ENCODE peak calls at places on chromosomes 1 and 21, in six cellular contexts. T, R, E, V, P and J are unnamed samples.

GRCh38 chr1:152162826-152163463 is 3.9 kb upstream of the RPTN start:
- DNase-seq in P (no peak), T (no peak), V (no peak), R (peak; percentile 85), E (peak; percentile 58), J (no peak)

GRCh38 chr1:227941509-227942020 is 6.2 kb downstream of the WNT9A start:
- DNase-seq in T (peak; percentile 84), V (no peak), R (no peak), P (peak; percentile 67), E (no peak), J (no peak)

GRCh38 chr1:1906185-1907097 is 8.6 kb upstream of the CALML6 start:
- DNase-seq in T (peak; percentile 96), P (peak; percentile 89), R (peak; percentile 94), E (peak; percentile 81), V (peak; percentile 88), J (peak; percentile 83)

GRCh38 chr1:30903343-30904034 is 5.1 kb downstream of the SDC3 start:
- DNase-seq in E (no peak), V (no peak), R (peak; percentile 43), P (no peak), T (no peak), J (no peak)

GRCh38 chr1:167022384-167022783 is 33.3 kb downstream of the MAEL start:
- DNase-seq in R (no peak), E (no peak), P (no peak), V (no peak), T (no peak), J (no peak)

GRCh38 chr1:8666394-8667167 is 150.9 kb downstream of the RERE start:
- DNase-seq in E (peak; percentile 66), V (no peak), T (no peak), P (no peak), R (peak; percentile 47), J (no peak)

GRCh38 chr1:181114574-181115366 is 26.3 kb downstream of the IER5 start:
- DNase-seq in E (no peak), P (no peak), T (no peak), R (peak; percentile 11), V (no peak), J (no peak)

GRCh38 chr1:208420021-208420420 is 175.8 kb upstream of the PLXNA2 start:
- DNase-seq in E (no peak), R (no peak), P (no peak), T (no peak), V (no peak), J (no peak)

GRCh38 chr1:5771788-5772187 is 220.4 kb downstream of the NPHP4 start:
- DNase-seq in E (no peak), R (no peak), V (no peak), P (no peak), T (no peak), J (no peak)

GRCh38 chr1:228515200-228515834 is 28.1 kb downstream of the RNF187 start:
- DNase-seq in V (no peak), E (peak; percentile 67), R (peak; percentile 74), P (no peak), T (peak; percentile 69), J (peak; percentile 61)

GRCh38 chr1:52364235-52364839 is 1.7 kb downstream of the CC2D1B start:
- DNase-seq in V (no peak), R (no peak), P (peak; percentile 38), T (peak; percentile 80), E (no peak), J (no peak)

GRCh38 chr1:46188295-46189030 is 9.8 kb downstream of the POMGNT1 start:
- DNase-seq in V (no peak), R (peak; percentile 83), P (no peak), E (no peak), T (no peak), J (no peak)

GRCh38 chr1:37342736-37343135 is 131.6 kb upstream of the ZC3H12A start:
- DNase-seq in E (no peak), T (no peak), R (no peak), P (no peak), V (no peak), J (no peak)

GRCh38 chr1:121586369-121587229 is 401.8 kb downstream of the SRGAP2C start:
- DNase-seq in P (peak; percentile 74), V (no peak), T (no peak), R (no peak), E (no peak), J (no peak)

GRCh38 chr1:17170571-17170970 is 34.4 kb upstream of the PADI1 start:
- DNase-seq in P (no peak), T (no peak), R (peak; percentile 60), V (no peak), E (peak; percentile 52), J (no peak)

GRCh38 chr1:37919277-37919676 is 27.6 kb downstream of the INPP5B start:
- DNase-seq in E (no peak), R (peak; percentile 29), V (no peak), P (peak; percentile 45), T (no peak), J (no peak)

GRCh38 chr1:8356256-8357209 is 38.6 kb downstream of the SLC45A1 start:
- DNase-seq in P (no peak), V (no peak), E (no peak), R (no peak), T (peak; percentile 70), J (no peak)

GRCh38 chr1:244672961-244673695 is 20.2 kb downstream of the DESI2 start:
- DNase-seq in V (peak; percentile 44), T (no peak), P (no peak), E (peak; percentile 34), R (peak; percentile 64), J (no peak)

GRCh38 chr21:42080788-42081083 is 9.6 kb downstream of the UMODL1 start:
- DNase-seq in E (peak; percentile 78), V (no peak), P (no peak), T (no peak), R (peak; percentile 95), J (no peak)

GRCh38 chr1:209689484-209689883 is 14.3 kb downstream of the G0S2 start:
- DNase-seq in R (no peak), E (no peak), V (no peak), T (no peak), P (no peak), J (no peak)

GRCh38 chr1:209686319-209686718 is 11.1 kb downstream of the G0S2 start:
- DNase-seq in P (no peak), E (no peak), R (no peak), T (no peak), V (no peak), J (no peak)

GRCh38 chr1:209685835-209686234 is 10.6 kb downstream of the G0S2 start:
- DNase-seq in R (no peak), V (no peak), T (no peak), E (no peak), P (peak; percentile 33), J (no peak)

GRCh38 chr1:209692296-209692695 is 12.3 kb upstream of the HSD11B1 start:
- DNase-seq in R (no peak), E (no peak), T (no peak), P (no peak), V (no peak), J (no peak)

GRCh38 chr1:209688746-209689234 is 13.6 kb downstream of the G0S2 start:
- DNase-seq in R (no peak), V (no peak), P (no peak), T (no peak), E (peak; percentile 84), J (no peak)
- TF ChIP-seq CTCF in R (no peak), V (no peak), P (no peak), T (no peak), E (no peak), J (no peak)

GRCh38 chr1:66227966-66228365 is 306.0 kb upstream of the SGIP1 start:
- DNase-seq in P (no peak), V (no peak), R (no peak), T (no peak), E (no peak), J (no peak)
- TF ChIP-seq CTCF in P (no peak), V (no peak), R (no peak), T (no peak), E (no peak), J (no peak)

GRCh38 chr1:172581273-172581672 is 48.3 kb downstream of the SUCO start:
- DNase-seq in V (no peak), R (no peak), P (no peak), T (no peak), E (no peak), J (no peak)

GRCh38 chr1:172585861-172586260 is 52.9 kb downstream of the SUCO start:
- DNase-seq in E (no peak), R (no peak), T (no peak), P (no peak), V (no peak), J (no peak)

GRCh38 chr1:172585348-172585747 is 52.4 kb downstream of the SUCO start:
- DNase-seq in E (peak; percentile 71), R (peak; percentile 43), V (no peak), T (no peak), P (no peak), J (no peak)

GRCh38 chr1:172581779-172582178 is 48.8 kb downstream of the SUCO start:
- DNase-seq in R (peak; percentile 24), P (no peak), V (no peak), T (no peak), E (peak; percentile 72), J (no peak)

DNA sequence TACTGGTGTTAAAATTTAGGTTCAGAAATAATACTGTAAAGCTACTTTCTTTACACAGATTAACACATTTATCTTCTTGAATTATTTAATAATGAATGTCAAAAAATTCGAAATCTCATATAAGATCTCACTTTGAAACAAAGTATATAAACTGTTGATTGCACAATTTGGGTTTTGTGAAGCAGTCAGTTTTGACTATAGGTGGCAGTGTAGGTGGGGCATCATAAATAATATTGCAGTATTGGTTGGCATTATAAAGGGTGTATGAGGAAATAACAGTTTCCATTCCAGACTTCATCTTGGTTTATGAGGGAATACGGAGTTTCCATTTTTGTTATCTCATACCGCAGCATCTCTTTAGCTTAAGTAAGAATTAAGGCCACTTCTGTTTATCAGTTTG is 49.9 kb downstream of the SUCO start:
- DNase-seq in T (no peak), V (no peak), E (no peak), P (no peak), R (peak; percentile 8), J (no peak)
- TF ChIP-seq CTCF in T (no peak), V (no peak), E (no peak), P (peak; percentile 8), R (no peak), J (no peak)

GRCh38 chr1:19309123-19309813 is 2.7 kb downstream of the AKR7A2 start:
- DNase-seq in V (no peak), T (no peak), P (no peak), E (peak; percentile 87), R (peak; percentile 89), J (no peak)

GRCh38 chr1:19308509-19308907 is 3.4 kb downstream of the AKR7A2 start:
- DNase-seq in E (no peak), P (no peak), T (no peak), R (no peak), V (no peak), J (no peak)

GRCh38 chr1:19306941-19307340 is 5.0 kb downstream of the AKR7A2 start:
- DNase-seq in V (no peak), P (no peak), T (no peak), E (no peak), R (no peak), J (no peak)

GRCh38 chr1:19307804-19308508 is 4.0 kb downstream of the AKR7A2 start:
- DNase-seq in P (no peak), R (no peak), E (no peak), V (no peak), T (no peak), J (no peak)

DNA sequence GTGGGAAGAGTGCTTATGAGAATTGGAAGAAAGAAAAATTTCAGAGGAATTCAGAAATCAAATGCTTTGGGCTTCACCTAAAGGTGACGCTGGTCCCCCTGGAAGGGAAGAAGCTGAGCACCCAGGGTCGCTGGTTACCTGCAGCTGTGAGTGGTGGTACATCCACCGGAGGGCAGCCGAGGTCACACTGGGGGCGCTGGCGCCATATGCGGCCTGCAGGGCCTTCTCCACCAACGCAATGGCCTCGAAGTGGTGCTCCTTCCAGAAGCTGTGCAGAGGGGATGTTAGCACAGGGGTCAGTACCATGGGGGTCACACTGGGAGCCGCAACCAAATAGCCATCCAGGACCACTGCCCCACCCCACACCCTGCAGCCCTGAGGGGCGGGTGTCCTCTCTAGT is 6.1 kb downstream of the AKR7A2 start:
- DNase-seq in V (no peak), P (no peak), E (no peak), R (no peak), T (no peak), J (no peak)
- TF ChIP-seq CTCF in V (no peak), P (no peak), E (no peak), R (no peak), T (no peak), J (no peak)